ENCODE peak calls at places on chromosomes 3 and 15, in six cellular contexts. I is coronary artery; V is glutamatergic neuron; J is psoas muscle; U is GM13977; Y is stimulated activated naive CD8-positive, alpha-beta T cell treated with anti-CD3 and anti-CD28 coated beads, Interleukin-15, Interleukin-2, amounts not matched to agents 100 U/mL and 50 U/mL, for 24 hours. Q is an unnamed sample.

GRCh38 chr3:37301980-37302379 is 127.6 kb upstream of the LRRFIP2 start:
- DNase-seq in Y (no peak), V (no peak), U (no peak), I (no peak), J (no peak), Q (no peak)

GRCh38 chr15:78212008-78212407 is 22.4 kb downstream of the ACSBG1 start:
- DNase-seq in Y (no peak), I (no peak), U (no peak), V (no peak), J (no peak), Q (peak)

GRCh38 chr15:33132722-33133345 is 61.7 kb downstream of the FMN1 start:
- DNase-seq in I (no peak), V (no peak), J (no peak), Y (no peak), U (peak), Q (peak)

GRCh38 chr3:197008436-197009209 is 21.0 kb downstream of the MELTF start:
- DNase-seq in Y (no peak), U (no peak), V (no peak), J (peak), I (no peak), Q (no peak)

GRCh38 chr3:117746091-117746490 is 1036.5 kb downstream of the TUSC7 start:
- DNase-seq in I (no peak), Y (no peak), J (peak), U (no peak), V (no peak), Q (no peak)

GRCh38 chr3:64884574-64884973 is 196.8 kb upstream of the ADAMTS9 start:
- DNase-seq in J (no peak), U (no peak), I (no peak), Y (no peak), V (no peak), Q (no peak)

GRCh38 chr3:187745201-187746058 is at the start of gene BCL6:
- DNase-seq in J (peak), I (peak), V (peak), U (peak), Y (peak), Q (peak)

GRCh38 chr3:126798521-126798920 is 94.5 kb downstream of the CHCHD6 start:
- DNase-seq in I (no peak), J (no peak), Y (no peak), V (no peak), U (no peak), Q (no peak)

GRCh38 chr3:141050913-141051632 is at the start of gene SPSB4:
- DNase-seq in Y (peak), J (peak), I (no peak), V (peak), U (peak), Q (peak)

Q was measured in NCI-H69.